ENCODE peak calls at places on chromosomes 12 and 14, in five cellular contexts. D is fibroblast of lung; O is GM23338; E is effector memory CD4-positive, alpha-beta T cell; U is left colon. X is an unnamed sample.

GRCh38 chr12:68403711-68404110 is 71.5 kb upstream of the MDM1 start:
- DNase-seq in O (no peak), U (no peak), D (no peak), E (no peak), X (no peak)

GRCh38 chr12:19681007-19681406 is 241.7 kb downstream of the AEBP2 start:
- DNase-seq in E (no peak), D (no peak), U (no peak), O (peak), X (no peak)

GRCh38 chr12:5624873-5625272 is 193.0 kb downstream of the NTF3 start:
- DNase-seq in U (no peak), O (no peak), E (no peak), D (no peak), X (no peak)

GRCh38 chr12:6745751-6746525 is 7.0 kb downstream of the MLF2 start:
- DNase-seq in D (no peak), U (no peak), O (no peak), E (no peak), X (no peak)

GRCh38 chr14:89927466-89927865 is 27.1 kb downstream of the EFCAB11 start:
- DNase-seq in O (no peak), U (no peak), E (no peak), D (no peak), X (no peak)

GRCh38 chr12:8052679-8053078 is 13.5 kb downstream of the C3AR1 start:
- DNase-seq in E (no peak), D (no peak), U (no peak), O (no peak), X (no peak)

GRCh38 chr12:112418248-112418595 is 525 bp upstream of the PTPN11 start:
- DNase-seq in D (no peak), E (no peak), U (no peak), O (no peak), X (no peak)

GRCh38 chr14:54040851-54041250 is 84.2 kb upstream of the BMP4 start:
- DNase-seq in U (no peak), D (no peak), E (no peak), O (no peak), X (no peak)

GRCh38 chr14:90681889-90682429 is 134.3 kb downstream of the TTC7B start:
- DNase-seq in U (no peak), D (no peak), O (no peak), E (no peak), X (no peak)

GRCh38 chr12:68378859-68379628 is 46.9 kb upstream of the MDM1 start:
- DNase-seq in D (peak), O (no peak), E (no peak), U (peak), X (no peak)

GRCh38 chr12:97276198-97276580 is 186.4 kb upstream of the RMST start:
- DNase-seq in U (no peak), E (no peak), O (peak), D (no peak), X (no peak)

GRCh38 chr12:106919910-106920544 is 35.7 kb upstream of the TMEM263 start:
- DNase-seq in E (no peak), O (peak), D (peak), U (no peak), X (no peak)

GRCh38 chr14:92341791-92342190 is 18.8 kb downstream of the SLC24A4 start:
- DNase-seq in D (no peak), O (no peak), E (no peak), U (no peak), X (peak)

GRCh38 chr12:108670066-108670631 is 36.5 kb upstream of the SELPLG start:
- DNase-seq in D (no peak), E (no peak), O (no peak), U (no peak), X (no peak)

GRCh38 chr12:19764408-19764807 is 325.1 kb downstream of the AEBP2 start:
- DNase-seq in U (no peak), E (no peak), D (no peak), O (no peak), X (no peak)

GRCh38 chr14:80105488-80105994 is 105.8 kb downstream of the DIO2 start:
- DNase-seq in O (no peak), U (no peak), E (no peak), D (no peak), X (no peak)

GRCh38 chr12:106074361-106074705 is 64.4 kb downstream of the NUAK1 start:
- DNase-seq in O (no peak), U (no peak), D (no peak), E (no peak), X (no peak)

GRCh38 chr12:77796775-77797174 is 33.9 kb upstream of the NAV3 start:
- DNase-seq in D (peak), O (no peak), E (no peak), U (no peak), X (no peak)

GRCh38 chr12:74490390-74491064 is 47.1 kb upstream of the ATXN7L3B start:
- DNase-seq in E (no peak), U (no peak), O (no peak), D (no peak), X (no peak)

GRCh38 chr12:120783197-120783596 is 57.6 kb downstream of the ACADS start:
- DNase-seq in U (no peak), E (no peak), O (no peak), D (peak), X (no peak)

GRCh38 chr12:93127582-93128331 is 198.7 kb upstream of the EEA1 start:
- DNase-seq in D (peak), E (no peak), O (peak), U (peak), X (no peak)

GRCh38 chr12:109873653-109874052 is 6.7 kb downstream of the GLTP start:
- DNase-seq in O (no peak), U (peak), E (no peak), D (peak), X (no peak)

GRCh38 chr14:92718659-92719058 is 29.8 kb downstream of the LGMN start:
- DNase-seq in U (no peak), D (no peak), O (no peak), E (no peak), X (no peak)

GRCh38 chr12:1883513-1883912 is 34.9 kb downstream of the CACNA2D4 start:
- DNase-seq in U (no peak), D (no peak), E (no peak), O (no peak), X (no peak)

GRCh38 chr12:78191611-78192010 is 360.9 kb downstream of the NAV3 start:
- DNase-seq in E (no peak), U (no peak), D (peak), O (no peak), X (no peak)

GRCh38 chr14:90677484-90678045 is 138.7 kb downstream of the TTC7B start:
- DNase-seq in D (peak), E (no peak), O (no peak), U (no peak), X (no peak)

GRCh38 chr14:104749111-104749649 is 3.8 kb upstream of the SIVA1 start:
- DNase-seq in E (no peak), U (peak), D (peak), O (no peak), X (no peak)

GRCh38 chr14:97760050-97760449 is 962.9 kb downstream of the VRK1 start:
- DNase-seq in O (no peak), E (no peak), U (no peak), D (no peak), X (no peak)

GRCh38 chr14:75119056-75119455 is 7.8 kb downstream of the NEK9 start:
- DNase-seq in D (peak), U (no peak), E (no peak), O (no peak), X (no peak)